ENCODE peak calls at places on chromosomes 3 and 15, in nine cellular contexts. H is left ventricle myocardium inferior; U is Panc1; I is tibial artery; B is naive thymus-derived CD4-positive, alpha-beta T cell; E is RWPE2; Z is aorta; V is lower lobe of right lung; D is ovary. Y is an unnamed sample. For H3K4me1 and H3K9me3, the result is how much of the 10 kb centered on the place peaks cover.

GRCh38 chr3:182323126-182323727 is 470.1 kb upstream of the ATP11B start:
- DNase-seq in D (no peak), I (no peak), V (no peak), E (no peak), U (no peak), Z (no peak), H (no peak), B (no peak), Y (no peak)

GRCh38 chr3:69250014-69250413 is 127.6 kb upstream of the LMOD3 start:
- DNase-seq in Z (no peak), D (no peak), I (no peak), H (no peak), E (no peak), U (no peak), B (peak), V (no peak), Y (peak)

GRCh38 chr15:46502668-46503067 is 867.8 kb downstream of the SQOR start:
- DNase-seq in B (no peak), H (no peak), Z (no peak), I (no peak), D (no peak), V (no peak), U (no peak), E (no peak), Y (no peak)

GRCh38 chr3:125990253-125990970 is 21.4 kb downstream of the ROPN1B start:
- DNase-seq in H (peak), E (peak), I (peak), D (peak), B (no peak), U (peak), Z (peak), V (peak), Y (peak)

GRCh38 chr3:147298511-147298982 is 107.8 kb downstream of the ZIC4 start:
- DNase-seq in D (no peak), I (no peak), E (no peak), Z (no peak), H (no peak), V (no peak), U (no peak), B (no peak), Y (no peak)

GRCh38 chr15:101127503-101128076 is 124.3 kb downstream of the CHSY1 start:
- DNase-seq in E (peak), H (peak), I (peak), U (no peak), B (peak), V (peak), Z (peak), D (peak), Y (no peak)

GRCh38 chr15:67824900-67825879 is at the start of gene SKOR1:
- DNase-seq in E (peak), B (no peak), V (no peak), H (no peak), U (no peak), I (no peak), D (no peak), Z (peak), Y (no peak)

GRCh38 chr3:14031271-14031670 is 93.4 kb downstream of the CHCHD4 start:
- DNase-seq in E (no peak), B (no peak), H (no peak), V (no peak), U (no peak), I (no peak), D (no peak), Z (no peak), Y (no peak)

GRCh38 chr15:38868326-38869114 is 303.9 kb upstream of the RASGRP1 start:
- DNase-seq in V (no peak), I (peak), U (peak), D (no peak), Z (no peak), E (peak), H (no peak), B (no peak), Y (no peak)

GRCh38 chr15:48868549-48868948 is 9.4 kb upstream of the EID1 start:
- DNase-seq in D (no peak), V (no peak), H (no peak), U (no peak), B (no peak), E (no peak), I (no peak), Z (no peak), Y (no peak)

GRCh38 chr3:50545781-50546180 is 21.8 kb downstream of the C3orf18 start:
- DNase-seq in Z (no peak), E (no peak), V (no peak), I (no peak), D (no peak), U (no peak), B (no peak), H (no peak), Y (no peak)

GRCh38 chr15:35605790-35606189 is 59.8 kb upstream of the DPH6 start:
- DNase-seq in E (no peak), I (no peak), Z (no peak), U (no peak), V (no peak), D (no peak), H (no peak), B (no peak), Y (no peak)

GRCh38 chr15:92924216-92924615 is 24.1 kb downstream of the CHD2 start:
- DNase-seq in I (no peak), B (no peak), E (no peak), Z (no peak), U (no peak), V (no peak), H (no peak), D (no peak), Y (no peak)

GRCh38 chr3:57977755-57978715 is 30.2 kb upstream of the FLNB start:
- DNase-seq in B (no peak), E (peak), Z (no peak), V (no peak), I (no peak), H (no peak), U (peak), D (no peak), Y (no peak)

GRCh38 chr15:85591622-85592021 is 203.1 kb downstream of the KLHL25 start:
- DNase-seq in U (no peak), D (no peak), Z (no peak), I (no peak), E (no peak), B (no peak), V (no peak), H (no peak), Y (no peak)

GRCh38 chr3:104951426-104951825 is 415.3 kb upstream of the ALCAM start:
- DNase-seq in E (no peak), H (no peak), I (no peak), U (no peak), D (no peak), Z (no peak), B (no peak), V (no peak), Y (no peak)

GRCh38 chr15:93894438-93894837 is 336.9 kb upstream of the MCTP2 start:
- DNase-seq in U (no peak), H (no peak), Z (no peak), D (no peak), I (no peak), E (no peak), V (no peak), B (no peak), Y (no peak)

GRCh38 chr15:35060591-35060990 is 24.5 kb downstream of the NANOGP8 start:
- DNase-seq in E (no peak), D (no peak), I (no peak), H (no peak), B (no peak), U (no peak), Z (no peak), V (no peak), Y (no peak)

GRCh38 chr3:100316656-100317069 is 17.9 kb upstream of the NIT2 start:
- DNase-seq in V (no peak), D (peak), I (peak), U (peak), Z (no peak), B (peak), E (no peak), H (no peak), Y (peak)

GRCh38 chr3:134378818-134379217 is 4.6 kb upstream of the AMOTL2 start:
- DNase-seq in I (no peak), B (no peak), V (no peak), Z (peak), D (no peak), H (no peak), U (no peak), E (no peak), Y (no peak)

GRCh38 chr15:94963953-94964352 is 732.6 kb downstream of the MCTP2 start:
- DNase-seq in I (no peak), Z (no peak), H (no peak), V (no peak), E (no peak), U (no peak), B (no peak), D (no peak), Y (no peak)

GRCh38 chr3:72351536-72351935 is 496.7 kb downstream of the SHQ1 start:
- DNase-seq in B (no peak), H (no peak), D (no peak), E (no peak), Z (no peak), U (no peak), V (no peak), I (no peak), Y (no peak)
- H3K4me1 ChIP-seq in B (under half), H (under half), D (under half), E (under half), Z (under half), U (under half), V (under half), I (under half), Y (under half)

GRCh38 chr15:25061808-25062550 is 107.2 kb downstream of the SNRPN start:
- DNase-seq in I (no peak), E (peak), B (no peak), Z (peak), U (no peak), D (no peak), H (no peak), V (peak), Y (no peak)

GRCh38 chr15:25062551-25063430 is 108.0 kb downstream of the SNRPN start:
- DNase-seq in I (no peak), E (peak), V (peak), Z (peak), D (no peak), H (no peak), B (no peak), U (no peak), Y (no peak)

GRCh38 chr15:25059698-25060471 is 105.1 kb downstream of the SNRPN start:
- DNase-seq in I (no peak), U (no peak), V (peak), B (no peak), E (peak), D (no peak), H (no peak), Z (peak), Y (no peak)

GRCh38 chr15:25060472-25060803 is 105.7 kb downstream of the SNRPN start:
- DNase-seq in E (peak), H (no peak), I (no peak), D (no peak), U (no peak), Z (peak), B (no peak), V (peak), Y (no peak)

DNA sequence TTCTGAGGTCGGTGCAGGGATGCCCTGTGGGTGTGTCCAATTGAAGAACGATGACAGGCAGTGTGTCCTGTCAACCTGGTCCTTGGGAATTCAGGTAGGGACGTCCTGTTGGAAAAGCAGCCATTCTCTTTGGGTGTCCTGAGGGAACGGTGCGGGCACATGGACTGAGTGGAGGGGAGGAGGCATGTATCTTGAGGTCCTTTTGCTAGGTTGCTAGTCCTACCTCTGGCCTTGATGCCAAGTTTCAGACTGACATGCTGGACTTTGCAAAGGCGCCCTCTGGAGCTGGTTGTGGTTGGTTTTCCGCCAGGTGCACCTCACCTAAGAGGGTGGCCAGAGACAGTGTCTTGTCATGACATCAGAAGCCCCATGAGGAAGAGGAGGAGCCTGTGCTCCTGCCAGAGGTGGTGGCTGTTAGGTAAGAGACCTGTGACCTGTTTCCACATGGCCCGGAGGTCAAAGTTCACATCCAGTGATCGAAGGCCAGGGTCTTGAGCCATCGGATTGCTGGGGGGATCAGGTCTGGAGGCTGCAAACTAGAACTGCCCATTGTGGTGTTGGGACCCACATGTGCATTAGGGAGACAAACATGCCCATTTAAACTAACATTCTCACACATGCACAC is 106.3 kb downstream of the SNRPN start:
- DNase-seq in H (no peak), I (no peak), E (peak), B (no peak), D (no peak), U (no peak), Z (peak), V (peak), Y (no peak)
- H3K9me3 ChIP-seq in H (half or more), I (half or more), E (half or more), B (half or more), D (half or more), U (half or more), Z (half or more), V (half or more), Y (under half)

GRCh38 chr3:5030152-5030551 is 50.9 kb downstream of the BHLHE40 start:
- DNase-seq in H (no peak), E (no peak), Z (no peak), U (no peak), B (no peak), I (no peak), D (no peak), V (no peak), Y (no peak)
- H3K4me1 ChIP-seq in H (under half), E (under half), Z (under half), U (under half), B (under half), I (under half), D (under half), V (under half), Y (under half)

GRCh38 chr3:44506556-44506955 is 29.1 kb upstream of the ZNF445 start:
- DNase-seq in I (no peak), B (no peak), H (no peak), D (no peak), V (no peak), U (no peak), Z (no peak), E (no peak), Y (no peak)

GRCh38 chr3:44506961-44507360 is 29.5 kb upstream of the ZNF445 start:
- DNase-seq in Z (no peak), U (no peak), D (no peak), E (no peak), V (no peak), B (no peak), I (no peak), H (no peak), Y (no peak)

GRCh38 chr3:44504566-44504965 is 27.1 kb upstream of the ZNF445 start:
- DNase-seq in E (no peak), B (no peak), Z (no peak), D (no peak), I (no peak), V (no peak), H (no peak), U (no peak), Y (no peak)

GRCh38 chr3:44499149-44499898 is 21.9 kb upstream of the ZNF445 start:
- DNase-seq in Z (no peak), E (no peak), I (no peak), H (no peak), D (no peak), V (no peak), B (no peak), U (no peak), Y (no peak)

GRCh38 chr3:44501971-44502370 is 24.5 kb upstream of the ZNF445 start:
- DNase-seq in U (no peak), I (no peak), H (no peak), Z (no peak), V (no peak), B (no peak), D (no peak), E (no peak), Y (no peak)
- H3K9me3 ChIP-seq in U (half or more), I (half or more), H (half or more), Z (under half), V (under half), B (half or more), D (under half), E (under half), Y (under half)

DNA sequence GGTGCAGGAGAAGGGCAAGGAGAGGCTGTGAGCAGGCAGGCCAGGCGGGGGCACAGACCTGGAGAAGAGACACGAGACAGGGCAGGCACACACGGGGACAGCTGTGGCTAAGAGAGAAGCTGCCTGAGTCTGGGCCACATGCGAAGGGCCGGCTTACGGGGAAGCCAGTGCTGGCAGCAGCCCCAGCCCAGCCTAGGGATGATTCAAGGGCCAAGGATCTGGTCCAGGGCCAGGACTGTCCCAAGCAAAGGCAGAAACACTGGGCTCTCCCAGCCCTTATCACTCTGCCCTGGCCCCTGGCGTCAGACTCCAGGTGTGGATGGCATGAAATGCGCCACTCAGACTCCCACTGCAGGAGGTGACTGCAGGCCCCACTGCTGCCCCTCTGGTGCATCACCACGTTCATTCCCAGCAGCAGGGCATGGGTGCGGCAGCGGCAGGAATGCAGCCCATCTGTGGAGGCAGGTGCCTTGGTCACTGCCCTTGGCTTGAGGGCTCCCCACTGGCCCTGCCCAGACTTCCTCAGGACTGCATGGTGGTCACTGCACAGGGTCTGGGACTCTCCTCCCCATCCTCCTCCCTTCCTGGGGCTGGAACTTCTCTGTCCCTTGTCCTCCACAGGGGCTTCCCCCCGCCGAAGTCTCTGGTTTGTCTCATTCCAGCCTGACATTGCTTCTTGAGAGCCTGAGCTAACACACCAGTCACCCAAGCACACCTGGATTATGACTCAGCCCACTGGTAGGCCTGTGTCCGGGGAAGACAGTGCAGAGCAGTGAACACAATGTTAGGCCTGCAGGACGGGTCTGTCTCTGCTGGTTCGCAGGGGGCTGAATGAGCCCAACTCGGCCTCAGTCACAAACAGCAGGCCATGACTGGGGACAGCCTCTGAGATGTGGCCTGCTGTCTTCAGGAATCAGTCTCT is 69.3 kb downstream of the TBC1D2B start:
- DNase-seq in B (no peak), H (peak), E (no peak), V (peak), U (no peak), D (peak), Z (peak), I (peak), Y (no peak)
- H3K4me1 ChIP-seq in B (under half), H (half or more), E (under half), V (half or more), U (under half), D (under half), Z (under half), I (under half), Y (under half)

DNA sequence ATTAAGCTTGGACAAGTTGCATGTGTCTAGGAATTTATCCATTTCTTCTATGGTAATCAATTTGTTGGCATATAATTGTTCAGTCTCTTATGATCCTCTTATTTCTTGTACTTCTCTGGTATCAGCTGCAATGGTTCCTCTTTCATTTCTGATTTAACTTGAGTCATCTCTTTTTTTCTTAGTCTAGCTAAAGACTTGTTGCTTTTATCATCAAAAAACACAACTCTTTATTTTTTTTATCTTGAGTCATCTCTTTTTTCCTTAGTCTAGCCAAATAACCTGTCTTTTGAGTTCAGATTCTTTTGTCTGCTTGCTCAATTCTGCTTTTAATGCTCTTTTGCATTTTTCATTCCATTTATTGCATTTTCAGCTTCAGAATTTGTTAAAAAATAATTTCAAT is 37.3 kb downstream of the UBE3A start:
- DNase-seq in E (no peak), I (no peak), U (no peak), D (no peak), B (no peak), H (no peak), Z (no peak), V (no peak), Y (no peak)
- H3K9me3 ChIP-seq in E (under half), I (under half), U (under half), D (under half), B (under half), H (under half), Z (under half), V (under half), Y (under half)

GRCh38 chr15:80988148-80988796 is 1.3 kb downstream of the MESD start:
- DNase-seq in Z (no peak), I (no peak), H (no peak), U (no peak), D (no peak), B (no peak), E (no peak), V (no peak), Y (no peak)
- H3K4me1 ChIP-seq in Z (under half), I (under half), H (half or more), U (under half), D (under half), B (under half), E (under half), V (half or more), Y (under half)

DNA sequence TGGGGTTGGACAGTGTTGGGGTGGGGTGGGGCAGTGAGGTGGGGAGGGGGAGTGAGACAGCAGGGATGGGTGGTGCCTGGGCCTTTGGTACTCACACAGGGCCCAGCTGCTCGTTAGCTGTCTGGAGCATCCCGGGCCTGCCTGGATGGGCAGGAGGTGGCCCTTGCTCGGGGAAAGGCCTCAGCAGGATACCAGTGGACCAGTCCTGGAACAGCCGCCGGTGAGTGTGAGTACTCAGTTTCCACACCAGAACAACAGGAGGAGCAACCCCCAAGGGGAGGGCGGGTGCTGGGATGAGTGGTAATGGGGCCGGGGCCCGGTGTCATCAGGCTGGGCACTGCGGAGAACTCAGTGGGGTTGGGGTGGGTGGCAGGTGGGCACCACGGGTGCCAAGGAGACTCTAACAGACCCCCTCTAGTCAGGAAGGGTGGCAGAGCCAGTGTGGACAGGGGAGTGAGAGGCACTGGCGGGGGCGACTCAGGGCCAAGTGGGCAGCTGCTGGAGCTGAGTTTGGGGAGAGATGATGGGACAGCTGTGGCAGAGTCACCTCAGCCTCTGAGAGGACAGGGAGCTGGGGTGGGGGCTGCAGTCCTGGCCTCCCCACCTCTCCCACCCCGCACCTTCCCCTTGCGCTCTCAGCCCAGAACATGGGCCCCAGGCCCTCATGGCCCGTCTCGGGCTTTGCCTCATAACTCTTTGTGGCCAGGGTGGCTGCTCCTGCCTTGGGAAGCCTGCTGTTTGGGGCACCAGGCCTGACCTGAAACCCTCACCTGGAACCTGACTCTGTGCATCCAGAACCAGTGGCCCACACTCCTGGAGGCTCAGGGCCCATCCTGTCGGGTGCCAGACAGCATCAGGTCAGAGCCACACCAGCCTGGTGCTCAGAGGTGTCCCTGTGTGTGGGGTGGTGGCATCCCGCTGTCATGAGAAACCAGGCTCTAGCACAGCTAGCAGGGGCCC is 52.1 kb upstream of the PRR23E start:
- DNase-seq in E (no peak), Z (no peak), B (no peak), U (no peak), H (no peak), V (no peak), D (no peak), I (no peak), Y (no peak)
- H3K9me3 ChIP-seq in E (under half), Z (under half), B (under half), U (under half), H (under half), V (under half), D (under half), I (under half), Y (under half)

Y was measured in iPS DF 6.9.